ENCODE peak calls at places on chromosomes 5 and 9, in ten cellular contexts. E is ELR; D is SHP77; X is amniotic stem cell; A is MCF 10A; V is naive thymus-derived CD8-positive, alpha-beta T cell; N is T-helper 17 cell; H is mesendoderm; W is stimulated activated effector memory CD8-positive, alpha-beta T cell treated with anti-CD3 and anti-CD28 coated beads, Interleukin-12 subunit alpha, Interleukin-12 subunit beta, amount 100 ng/mL, for 72 hours; Z is right lobe of liver. Q is an unnamed sample.

GRCh38 chr9:9790216-9790872 is 822.5 kb downstream of the PTPRD start:
- DNase-seq in E (peak), A (peak), X (no peak), N (no peak), W (no peak), V (no peak), D (peak), Z (peak), H (peak), Q (peak)

GRCh38 chr5:167952278-167952990 is 339.0 kb upstream of the WWC1 start:
- DNase-seq in V (no peak), E (no peak), W (no peak), D (no peak), X (no peak), A (no peak), H (peak), Z (no peak), N (no peak), Q (no peak)

GRCh38 chr9:14312721-14313377 is 1.1 kb downstream of the NFIB start:
- DNase-seq in A (peak), E (no peak), Z (no peak), H (peak), W (no peak), D (no peak), X (no peak), N (no peak), V (no peak), Q (no peak)

GRCh38 chr9:14423816-14424261 is 109.9 kb upstream of the NFIB start:
- DNase-seq in D (no peak), V (no peak), X (no peak), N (no peak), A (peak), H (peak), Z (no peak), E (peak), W (no peak), Q (no peak)

GRCh38 chr5:123879071-123879470 is 367.1 kb downstream of the CSNK1G3 start:
- DNase-seq in A (no peak), X (no peak), N (no peak), Z (no peak), D (no peak), H (peak), W (no peak), V (no peak), E (no peak), Q (no peak)

GRCh38 chr5:74332654-74333053 is 307.9 kb downstream of the ENC1 start:
- DNase-seq in V (no peak), E (no peak), X (no peak), D (no peak), H (no peak), Z (no peak), A (no peak), W (no peak), N (no peak), Q (no peak)

GRCh38 chr9:133514475-133515239 is 10.1 kb downstream of the MYMK start:
- DNase-seq in E (no peak), A (no peak), H (no peak), Z (no peak), X (no peak), D (peak), W (no peak), N (no peak), V (no peak), Q (peak)

GRCh38 chr5:134968055-134968454 is 348 bp downstream of the CATSPER3 start:
- DNase-seq in V (no peak), X (no peak), N (no peak), Z (no peak), H (no peak), E (no peak), W (no peak), A (no peak), D (no peak), Q (no peak)

GRCh38 chr9:126956929-126957686 is 42.5 kb downstream of the RALGPS1 start:
- DNase-seq in N (no peak), X (peak), D (no peak), W (no peak), V (no peak), A (peak), Z (no peak), E (peak), H (peak), Q (peak)

GRCh38 chr5:75049581-75050274 is 2.6 kb downstream of the GCNT4 start:
- DNase-seq in X (no peak), A (peak), V (peak), W (peak), Z (peak), E (peak), H (peak), N (peak), D (peak), Q (no peak)

GRCh38 chr9:92004045-92004392 is 54.0 kb upstream of the ROR2 start:
- DNase-seq in D (no peak), N (no peak), W (no peak), Z (no peak), E (no peak), X (no peak), V (no peak), H (peak), A (no peak), Q (no peak)

GRCh38 chr9:124743686-124744348 is 27.3 kb downstream of the NR6A1 start:
- DNase-seq in W (no peak), D (no peak), A (no peak), V (no peak), X (no peak), N (no peak), H (no peak), E (peak), Z (no peak), Q (no peak)

GRCh38 chr9:100425758-100426157 is 1.2 kb upstream of the MSANTD3 start:
- DNase-seq in X (no peak), V (no peak), E (peak), Z (no peak), W (no peak), H (no peak), N (no peak), A (peak), D (no peak), Q (no peak)

GRCh38 chr5:72465601-72466563 is 41.3 kb downstream of the ZNF366 start:
- DNase-seq in V (no peak), N (no peak), Z (no peak), X (no peak), E (peak), D (no peak), H (no peak), A (no peak), W (no peak), Q (no peak)

GRCh38 chr5:133552925-133553525 is 59.3 kb downstream of the FSTL4 start:
- DNase-seq in H (peak), E (peak), N (peak), Z (peak), W (peak), X (no peak), D (peak), A (peak), V (peak), Q (no peak)

GRCh38 chr9:88816141-88816540 is 175.1 kb upstream of the S1PR3 start:
- DNase-seq in H (no peak), X (no peak), E (peak), D (no peak), W (no peak), Z (no peak), V (no peak), N (no peak), A (no peak), Q (no peak)

GRCh38 chr5:56838409-56839039 is 23.2 kb downstream of the MAP3K1 start:
- DNase-seq in E (peak), N (no peak), A (peak), X (peak), H (peak), D (no peak), W (no peak), V (peak), Z (no peak), Q (peak)

GRCh38 chr9:19154135-19154612 is 26.9 kb upstream of the PLIN2 start:
- DNase-seq in N (no peak), E (peak), X (peak), A (peak), V (no peak), H (peak), W (no peak), Z (peak), D (no peak), Q (no peak)

GRCh38 chr5:14503017-14503680 is 78.4 kb upstream of the OTULINL start:
- DNase-seq in N (no peak), Z (peak), H (no peak), W (no peak), E (no peak), D (no peak), A (no peak), X (no peak), V (no peak), Q (no peak)

GRCh38 chr5:170642776-170643436 is 139.1 kb downstream of the KCNIP1 start:
- DNase-seq in H (no peak), W (no peak), V (no peak), N (no peak), D (no peak), X (no peak), A (peak), E (no peak), Z (no peak), Q (no peak)

GRCh38 chr5:113378081-113378480 is 56.7 kb downstream of the TSSK1B start:
- DNase-seq in N (no peak), H (no peak), V (peak), Z (no peak), E (no peak), D (no peak), W (no peak), A (no peak), X (no peak), Q (no peak)

GRCh38 chr9:137046094-137046787 is at the start of gene NPDC1:
- DNase-seq in V (peak), X (peak), D (peak), H (peak), E (peak), Z (peak), N (peak), W (peak), A (peak), Q (peak)

GRCh38 chr5:151020304-151021031 is at the start of gene GPX3:
- DNase-seq in A (no peak), V (peak), D (no peak), E (peak), Z (peak), W (no peak), X (no peak), H (peak), N (no peak), Q (peak)

GRCh38 chr5:131466171-131466766 is 168.8 kb downstream of the RAPGEF6 start:
- DNase-seq in Z (no peak), H (no peak), V (no peak), X (peak), A (peak), D (no peak), W (no peak), N (no peak), E (peak), Q (no peak)

GRCh38 chr5:26432393-26432792 is 606.0 kb downstream of the CDH9 start:
- DNase-seq in Z (no peak), X (no peak), D (no peak), A (no peak), E (no peak), N (no peak), H (no peak), V (no peak), W (no peak), Q (no peak)

GRCh38 chr5:95471922-95472321 is 80.8 kb downstream of the FAM81B start:
- DNase-seq in Z (no peak), D (no peak), X (no peak), N (no peak), W (no peak), A (peak), E (peak), H (peak), V (no peak), Q (no peak)

GRCh38 chr9:133638076-133638475 is 1.9 kb downstream of the DBH start:
- DNase-seq in V (no peak), H (no peak), Z (no peak), X (no peak), E (no peak), D (no peak), A (no peak), N (no peak), W (no peak), Q (no peak)